ENCODE peak calls at places on chromosomes 2 and 18, in five cellular contexts. One of them, this sample, is unnamed.

GRCh38 chr2:126687503-126687902 is 31.5 kb downstream of the GYPC start:
- DNase-seq in SK-N-SH: no peak
- DNase-seq in K562: no peak
- DNase-seq in GM12878: no peak
- DNase-seq in HepG2: no peak
- DNase-seq in this sample: no peak

GRCh38 chr2:155145758-155146229 is 447.3 kb downstream of the KCNJ3 start:
- DNase-seq in SK-N-SH: no peak
- DNase-seq in K562: no peak
- DNase-seq in GM12878: peak; percentile 94
- DNase-seq in HepG2: no peak
- DNase-seq in this sample: no peak

GRCh38 chr2:195532628-195533271 is 124.3 kb upstream of the SLC39A10 start:
- DNase-seq in SK-N-SH: no peak
- DNase-seq in K562: no peak
- DNase-seq in GM12878: no peak
- DNase-seq in HepG2: no peak
- DNase-seq in this sample: no peak

GRCh38 chr2:224841910-224842309 is 125.7 kb upstream of the CCDC195 start:
- DNase-seq in SK-N-SH: no peak
- DNase-seq in K562: no peak
- DNase-seq in GM12878: no peak
- DNase-seq in HepG2: no peak
- DNase-seq in this sample: no peak

GRCh38 chr18:78242307-78242643 is 737.3 kb upstream of the SALL3 start:
- DNase-seq in SK-N-SH: no peak
- DNase-seq in K562: no peak
- DNase-seq in GM12878: no peak
- DNase-seq in HepG2: no peak
- DNase-seq in this sample: no peak

GRCh38 chr2:168490015-168490874 is 34.2 kb downstream of the CERS6 start:
- DNase-seq in SK-N-SH: no peak
- DNase-seq in K562: no peak
- DNase-seq in GM12878: peak; percentile 92
- DNase-seq in HepG2: peak; percentile 70
- DNase-seq in this sample: no peak

GRCh38 chr18:6661692-6662415 is 67.7 kb upstream of the ARHGAP28 start:
- DNase-seq in SK-N-SH: no peak
- DNase-seq in K562: no peak
- DNase-seq in GM12878: no peak
- DNase-seq in HepG2: no peak
- DNase-seq in this sample: no peak

GRCh38 chr2:3107567-3107966 is 270.1 kb downstream of the EIPR1 start:
- DNase-seq in SK-N-SH: no peak
- DNase-seq in K562: peak; percentile 12
- DNase-seq in GM12878: no peak
- DNase-seq in HepG2: no peak
- DNase-seq in this sample: no peak

GRCh38 chr18:21179590-21180220 is 62.3 kb upstream of the GREB1L start:
- DNase-seq in SK-N-SH: peak; percentile 45
- DNase-seq in K562: peak; percentile 48
- DNase-seq in GM12878: peak; percentile 32
- DNase-seq in HepG2: peak; percentile 52
- DNase-seq in this sample: peak; percentile 58

GRCh38 chr2:47089083-47089464 is 66.0 kb downstream of the STPG4 start:
- DNase-seq in SK-N-SH: peak; percentile 38
- DNase-seq in K562: peak; percentile 75
- DNase-seq in GM12878: no peak
- DNase-seq in HepG2: peak; percentile 73
- DNase-seq in this sample: peak; percentile 39

GRCh38 chr18:57657566-57657965 is 35.9 kb upstream of the NARS1 start:
- DNase-seq in SK-N-SH: no peak
- DNase-seq in K562: no peak
- DNase-seq in GM12878: no peak
- DNase-seq in HepG2: no peak
- DNase-seq in this sample: no peak

GRCh38 chr2:151106805-151107490 is 154.7 kb downstream of the RBM43 start:
- DNase-seq in SK-N-SH: no peak
- DNase-seq in K562: no peak
- DNase-seq in GM12878: no peak
- DNase-seq in HepG2: no peak
- DNase-seq in this sample: no peak

GRCh38 chr2:240250985-240251847 is 110.8 kb upstream of the OTOS start:
- DNase-seq in SK-N-SH: peak; percentile 50
- DNase-seq in K562: peak; percentile 87
- DNase-seq in GM12878: no peak
- DNase-seq in HepG2: peak; percentile 94
- DNase-seq in this sample: peak; percentile 77

GRCh38 chr18:31950620-31951019 is 7.7 kb upstream of the TRAPPC8 start:
- DNase-seq in SK-N-SH: no peak
- DNase-seq in K562: no peak
- DNase-seq in GM12878: no peak
- DNase-seq in HepG2: no peak
- DNase-seq in this sample: no peak

GRCh38 chr18:71807586-71807985 is 736.6 kb downstream of the CBLN2 start:
- DNase-seq in SK-N-SH: no peak
- DNase-seq in K562: no peak
- DNase-seq in GM12878: no peak
- DNase-seq in HepG2: no peak
- DNase-seq in this sample: no peak

GRCh38 chr2:88086401-88086800 is 18.8 kb downstream of the SMYD1 start:
- DNase-seq in SK-N-SH: no peak
- DNase-seq in K562: no peak
- DNase-seq in GM12878: no peak
- DNase-seq in HepG2: no peak
- DNase-seq in this sample: no peak

GRCh38 chr2:167431949-167432348 is 543.7 kb downstream of the XIRP2 start:
- DNase-seq in SK-N-SH: no peak
- DNase-seq in K562: no peak
- DNase-seq in GM12878: no peak
- DNase-seq in HepG2: no peak
- DNase-seq in this sample: no peak

GRCh38 chr2:197538412-197538811 is 22.5 kb downstream of the MOB4 start:
- DNase-seq in SK-N-SH: no peak
- DNase-seq in K562: no peak
- DNase-seq in GM12878: no peak
- DNase-seq in HepG2: no peak
- DNase-seq in this sample: no peak

GRCh38 chr2:240959214-240959940 is 39.0 kb upstream of the SNED1 start:
- DNase-seq in SK-N-SH: peak; percentile 31
- DNase-seq in K562: no peak
- DNase-seq in GM12878: no peak
- DNase-seq in HepG2: no peak
- DNase-seq in this sample: no peak

GRCh38 chr18:31424383-31424988 is 23.1 kb upstream of the DSG3 start:
- DNase-seq in SK-N-SH: peak; percentile 16
- DNase-seq in K562: peak; percentile 23
- DNase-seq in GM12878: no peak
- DNase-seq in HepG2: peak; percentile 10
- DNase-seq in this sample: peak; percentile 64

GRCh38 chr2:238513346-238513745 is 86.6 kb downstream of the ASB1 start:
- DNase-seq in SK-N-SH: peak; percentile 63
- DNase-seq in K562: peak; percentile 63
- DNase-seq in GM12878: no peak
- DNase-seq in HepG2: peak; percentile 68
- DNase-seq in this sample: peak; percentile 42

GRCh38 chr2:8152392-8153257 is 529.2 kb upstream of the ID2 start:
- DNase-seq in SK-N-SH: no peak
- DNase-seq in K562: no peak
- DNase-seq in GM12878: peak; percentile 45
- DNase-seq in HepG2: no peak
- DNase-seq in this sample: no peak

GRCh38 chr2:20647211-20647610 is 3.7 kb downstream of the HS1BP3 start:
- DNase-seq in SK-N-SH: no peak
- DNase-seq in K562: no peak
- DNase-seq in GM12878: no peak
- DNase-seq in HepG2: no peak
- DNase-seq in this sample: no peak

GRCh38 chr2:20649586-20650375 is 1.1 kb downstream of the HS1BP3 start:
- DNase-seq in SK-N-SH: no peak
- DNase-seq in K562: no peak
- DNase-seq in GM12878: no peak
- DNase-seq in HepG2: no peak
- DNase-seq in this sample: no peak

GRCh38 chr2:20648831-20649230 is 2.1 kb downstream of the HS1BP3 start:
- DNase-seq in SK-N-SH: no peak
- DNase-seq in K562: no peak
- DNase-seq in GM12878: no peak
- DNase-seq in HepG2: no peak
- DNase-seq in this sample: no peak

GRCh38 chr2:20647764-20648164 is 3.1 kb downstream of the HS1BP3 start:
- DNase-seq in SK-N-SH: no peak
- DNase-seq in K562: no peak
- DNase-seq in GM12878: no peak
- DNase-seq in HepG2: no peak
- DNase-seq in this sample: no peak

DNA sequence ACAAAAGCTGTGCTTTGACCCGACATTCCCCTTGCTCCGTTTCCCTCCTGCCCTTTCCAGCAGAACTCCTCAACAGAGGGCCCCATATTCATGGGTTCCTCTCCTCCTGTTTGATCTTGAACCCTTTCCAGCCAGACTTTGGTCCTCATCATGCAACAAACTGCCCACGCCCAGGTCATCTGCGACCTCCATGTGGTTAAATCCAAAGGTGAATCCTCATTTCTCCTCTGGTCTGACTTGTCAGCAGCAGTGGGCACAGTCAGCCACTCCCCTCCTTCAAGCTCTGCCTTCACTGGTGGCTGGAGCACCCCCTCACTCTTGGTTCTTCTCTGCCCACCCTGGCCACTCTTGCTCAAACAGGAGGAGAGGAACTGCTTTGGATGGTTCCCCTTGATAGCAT is 2.7 kb downstream of the HS1BP3 start:
- DNase-seq in SK-N-SH: no peak
- DNase-seq in K562: no peak
- DNase-seq in GM12878: no peak
- DNase-seq in HepG2: no peak
- DNase-seq in this sample: no peak
- TF ChIP-seq SIN3A in SK-N-SH: no peak
- TF ChIP-seq SIN3A in K562: no peak
- TF ChIP-seq SIN3A in GM12878: no peak
- TF ChIP-seq SIN3A in HepG2: no peak
- TF ChIP-seq SIN3A in this sample: no peak

DNA sequence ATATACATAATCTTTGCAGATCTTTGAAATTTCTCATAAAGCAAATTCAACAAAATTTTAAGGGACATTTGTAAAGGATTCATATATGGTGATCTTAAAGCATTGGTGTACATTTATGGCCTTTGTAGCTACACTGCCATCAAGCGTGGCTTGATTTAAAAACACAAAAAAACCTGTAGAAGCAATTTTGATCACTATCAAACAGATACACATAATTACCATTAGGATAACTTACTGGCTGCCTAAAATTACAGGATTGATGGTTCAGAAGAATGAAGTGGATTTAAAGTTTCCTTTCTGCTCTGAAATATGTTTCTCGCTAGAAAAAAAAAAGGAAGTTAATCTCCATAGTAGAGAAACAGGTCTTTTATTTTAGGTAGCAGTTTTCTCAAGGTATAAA is 31.4 kb downstream of the MAPRE2 start:
- DNase-seq in SK-N-SH: peak; percentile 43
- DNase-seq in K562: no peak
- DNase-seq in GM12878: no peak
- DNase-seq in HepG2: no peak
- DNase-seq in this sample: no peak
- H3K4me1 ChIP-seq in SK-N-SH: peaks cover 23% of the 10 kb centered on the region
- H3K4me1 ChIP-seq in K562: peaks cover 3% of the 10 kb centered on the region
- H3K4me1 ChIP-seq in GM12878: peaks cover 15% of the 10 kb centered on the region
- H3K4me1 ChIP-seq in HepG2: no peaks in the 10 kb centered on the region
- H3K4me1 ChIP-seq in this sample: peaks cover 9% of the 10 kb centered on the region

GRCh38 chr2:65453916-65454315 is 21.5 kb upstream of the SPRED2 start:
- DNase-seq in SK-N-SH: no peak
- DNase-seq in K562: no peak
- DNase-seq in GM12878: no peak
- DNase-seq in HepG2: no peak
- DNase-seq in this sample: no peak

GRCh38 chr2:65464604-65465003 is 32.2 kb upstream of the SPRED2 start:
- DNase-seq in SK-N-SH: peak; percentile 65
- DNase-seq in K562: no peak
- DNase-seq in GM12878: no peak
- DNase-seq in HepG2: no peak
- DNase-seq in this sample: no peak

GRCh38 chr2:65456886-65457285 is 24.5 kb upstream of the SPRED2 start:
- DNase-seq in SK-N-SH: no peak
- DNase-seq in K562: no peak
- DNase-seq in GM12878: no peak
- DNase-seq in HepG2: no peak
- DNase-seq in this sample: no peak

GRCh38 chr2:65456074-65456473 is 23.7 kb upstream of the SPRED2 start:
- DNase-seq in SK-N-SH: no peak
- DNase-seq in K562: no peak
- DNase-seq in GM12878: no peak
- DNase-seq in HepG2: no peak
- DNase-seq in this sample: no peak

DNA sequence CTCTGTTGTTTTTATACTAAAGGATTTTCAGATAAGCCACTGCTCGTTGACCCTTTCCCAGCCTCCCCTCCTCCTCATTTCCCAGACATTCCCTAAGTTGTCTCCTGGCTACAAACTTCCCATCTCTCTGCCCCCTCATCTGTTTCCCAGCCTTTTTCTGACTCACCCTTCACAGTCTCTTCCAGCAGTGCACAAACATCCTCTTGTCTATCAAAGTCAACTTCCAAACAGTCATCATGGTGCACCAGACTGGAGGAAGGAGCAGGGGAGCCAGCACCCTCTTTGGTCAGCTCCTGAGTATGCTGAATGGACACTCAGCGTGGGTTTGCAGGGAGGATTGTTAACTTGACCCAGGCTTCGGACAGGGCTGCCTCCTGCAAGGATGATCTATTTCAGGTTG is 26.6 kb upstream of the SPRED2 start:
- DNase-seq in SK-N-SH: no peak
- DNase-seq in K562: no peak
- DNase-seq in GM12878: no peak
- DNase-seq in HepG2: no peak
- DNase-seq in this sample: no peak
- TF ChIP-seq RAD21 in SK-N-SH: no peak
- TF ChIP-seq RAD21 in K562: no peak
- TF ChIP-seq RAD21 in GM12878: no peak
- TF ChIP-seq RAD21 in HepG2: no peak
- TF ChIP-seq RAD21 in this sample: no peak

GRCh38 chr2:134468093-134468640 is 214.3 kb downstream of the MGAT5 start:
- DNase-seq in SK-N-SH: no peak
- DNase-seq in K562: no peak
- DNase-seq in GM12878: no peak
- DNase-seq in HepG2: no peak
- DNase-seq in this sample: no peak

GRCh38 chr2:134465706-134466105 is 211.8 kb downstream of the MGAT5 start:
- DNase-seq in SK-N-SH: no peak
- DNase-seq in K562: no peak
- DNase-seq in GM12878: no peak
- DNase-seq in HepG2: no peak
- DNase-seq in this sample: no peak

GRCh38 chr2:134463726-134464076 is 209.8 kb downstream of the MGAT5 start:
- DNase-seq in SK-N-SH: no peak
- DNase-seq in K562: no peak
- DNase-seq in GM12878: no peak
- DNase-seq in HepG2: no peak
- DNase-seq in this sample: no peak

GRCh38 chr2:134465228-134465627 is 211.4 kb downstream of the MGAT5 start:
- DNase-seq in SK-N-SH: no peak
- DNase-seq in K562: no peak
- DNase-seq in GM12878: no peak
- DNase-seq in HepG2: no peak
- DNase-seq in this sample: no peak

GRCh38 chr2:134466141-134466540 is 212.3 kb downstream of the MGAT5 start:
- DNase-seq in SK-N-SH: peak; percentile 46
- DNase-seq in K562: peak; percentile 41
- DNase-seq in GM12878: peak; percentile 11
- DNase-seq in HepG2: peak; percentile 66
- DNase-seq in this sample: peak; percentile 54
- TF ChIP-seq SIN3A in SK-N-SH: no peak
- TF ChIP-seq SIN3A in K562: no peak
- TF ChIP-seq SIN3A in GM12878: no peak
- TF ChIP-seq SIN3A in HepG2: no peak
- TF ChIP-seq SIN3A in this sample: no peak

This sample was measured in HCT116.